ENCODE peak calls at places on chromosomes 12 and 14, in six cellular contexts. Y is kidney, K is hepatocyte, T is AG04450, N is psoas muscle, Q is NB4. U is an unnamed sample.

GRCh38 chr12:44876554-44877275 is 600 bp upstream of the NELL2 start:
- DNase-seq in Y (peak), K (peak), T (no peak), N (peak), Q (no peak), U (no peak)

GRCh38 chr12:49342914-49343731 is 3.6 kb upstream of the DNAJC22 start:
- DNase-seq in Y (peak), K (peak), T (no peak), N (no peak), Q (no peak), U (no peak)

GRCh38 chr12:130766470-130766869 is 50.4 kb upstream of the RIMBP2 start:
- DNase-seq in Y (no peak), K (no peak), T (no peak), N (no peak), Q (no peak), U (no peak)

GRCh38 chr14:58301416-58301815 is 3.1 kb downstream of the ARID4A start:
- DNase-seq in Y (no peak), K (no peak), T (no peak), N (no peak), Q (no peak), U (no peak)

GRCh38 chr12:121232163-121232562 is 22.2 kb downstream of the P2RX4 start:
- DNase-seq in Y (no peak), K (no peak), T (no peak), N (peak), Q (no peak), U (no peak)

GRCh38 chr14:31950760-31951637 is 126.1 kb upstream of the ARHGAP5 start:
- DNase-seq in Y (peak), K (peak), T (no peak), N (peak), Q (no peak), U (no peak)

GRCh38 chr12:53659011-53659551 is 16.8 kb downstream of the ATP5MC2 start:
- DNase-seq in Y (no peak), K (peak), T (peak), N (no peak), Q (no peak), U (no peak)

GRCh38 chr14:94217116-94217515 is 43.0 kb downstream of the PPP4R4 start:
- DNase-seq in Y (no peak), K (peak), T (no peak), N (no peak), Q (no peak), U (no peak)

GRCh38 chr12:59452259-59452658 is 143.6 kb upstream of the SLC16A7 start:
- DNase-seq in Y (no peak), K (no peak), T (peak), N (no peak), Q (no peak), U (no peak)

GRCh38 chr12:59070534-59070933 is 150.2 kb upstream of the LRIG3 start:
- DNase-seq in Y (no peak), K (no peak), T (no peak), N (no peak), Q (no peak), U (no peak)

GRCh38 chr12:91805031-91805430 is 340.6 kb downstream of the BTG1 start:
- DNase-seq in Y (no peak), K (no peak), T (no peak), N (no peak), Q (no peak), U (no peak)

GRCh38 chr14:98189521-98189920 is 1082.5 kb downstream of the BCL11B start:
- DNase-seq in Y (no peak), K (no peak), T (no peak), N (no peak), Q (no peak), U (peak)

GRCh38 chr12:7844131-7844530 is 28.6 kb downstream of the SLC2A14 start:
- DNase-seq in Y (no peak), K (no peak), T (no peak), N (no peak), Q (no peak), U (no peak)

GRCh38 chr12:3207858-3208257 is 130.7 kb downstream of the TSPAN9 start:
- DNase-seq in Y (no peak), K (no peak), T (no peak), N (no peak), Q (peak), U (peak)

GRCh38 chr12:118302053-118302452 is 70.7 kb downstream of the TAOK3 start:
- DNase-seq in Y (no peak), K (no peak), T (no peak), N (no peak), Q (no peak), U (no peak)

GRCh38 chr12:124901003-124901402 is 13.4 kb downstream of the UBC start:
- DNase-seq in Y (no peak), K (no peak), T (no peak), N (no peak), Q (peak), U (no peak)

GRCh38 chr12:124906606-124907261 is 7.7 kb downstream of the UBC start:
- DNase-seq in Y (no peak), K (peak), T (peak), N (peak), Q (peak), U (peak)

GRCh38 chr12:124909831-124910560 is 4.5 kb downstream of the UBC start:
- DNase-seq in Y (no peak), K (peak), T (no peak), N (no peak), Q (peak), U (no peak)

GRCh38 chr12:124902916-124903315 is 11.5 kb downstream of the UBC start:
- DNase-seq in Y (no peak), K (no peak), T (no peak), N (peak), Q (no peak), U (no peak)

DNA sequence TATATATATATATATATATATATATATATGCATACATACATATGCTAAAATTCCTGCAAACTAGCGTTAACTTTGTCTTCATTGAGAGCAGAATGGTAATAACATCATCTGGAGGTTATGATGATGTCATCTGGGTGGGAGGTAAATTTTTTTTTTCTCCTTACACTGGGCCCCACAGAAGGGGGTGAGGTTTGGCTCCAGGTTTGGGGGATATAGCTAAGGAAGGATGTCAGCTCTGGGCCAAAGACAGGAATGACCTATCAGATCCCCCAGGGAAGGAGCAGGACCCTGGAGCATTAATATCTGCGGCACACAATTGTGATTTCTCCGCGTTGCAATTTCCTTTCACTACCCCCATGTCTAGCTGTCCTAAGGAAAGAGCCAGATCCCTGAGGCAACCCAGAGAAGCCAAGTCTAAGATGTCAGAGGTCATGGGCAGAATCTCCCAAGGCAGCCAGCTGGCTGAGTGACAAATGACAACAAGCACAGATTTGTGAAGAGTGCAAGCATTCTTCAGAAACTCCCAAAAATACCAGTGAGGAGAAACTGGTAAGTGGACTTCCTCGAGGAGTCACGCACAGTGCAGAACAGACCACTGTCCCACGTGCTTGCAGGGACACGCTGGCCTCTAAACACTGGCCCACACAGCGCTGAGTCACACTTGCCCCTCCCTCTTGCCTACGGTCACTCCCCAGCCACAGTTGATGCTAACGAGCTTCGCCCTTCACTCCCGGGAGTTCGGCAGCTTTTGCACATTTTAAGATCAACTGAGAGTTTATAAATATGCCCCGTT is 9.9 kb downstream of the UBC start:
- DNase-seq in Y (peak), K (peak), T (no peak), N (peak), Q (peak), U (no peak)
- H3K4me3 ChIP-seq in Y (peak), K (no peak), T (no peak), N (peak), Q (peak), U (no peak)

GRCh38 chr12:27975222-27976136 is 2.9 kb upstream of the PTHLH start:
- DNase-seq in Y (peak), K (peak), T (no peak), N (no peak), Q (peak), U (no peak)
- H3K4me3 ChIP-seq in Y (no peak), K (peak), T (peak), N (peak), Q (no peak), U (no peak)

GRCh38 chr12:6772331-6772695 is at the start of gene LAG3:
- DNase-seq in Y (no peak), K (no peak), T (no peak), N (no peak), Q (no peak), U (no peak)
- H3K4me3 ChIP-seq in Y (no peak), K (no peak), T (no peak), N (no peak), Q (no peak), U (no peak)

DNA sequence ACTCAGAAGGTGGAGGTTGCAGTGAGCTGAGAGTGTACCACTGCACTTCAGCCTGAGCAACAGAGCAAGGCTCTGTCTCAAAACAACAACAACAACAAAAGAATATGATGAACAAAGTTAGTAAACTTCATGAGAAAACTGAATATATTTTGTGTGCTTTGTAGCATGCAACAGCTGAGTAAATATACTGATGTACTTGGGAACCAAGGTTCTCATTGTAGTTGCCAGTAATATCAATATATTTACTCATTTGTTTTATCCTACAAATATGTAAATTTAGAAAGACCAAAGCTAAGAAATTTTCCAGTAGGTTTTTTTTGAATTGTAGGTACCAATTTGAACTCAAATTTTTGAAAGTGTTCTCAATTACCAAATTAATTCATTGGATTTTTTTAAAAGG is 127.2 kb downstream of the IPO8 start:
- DNase-seq in Y (no peak), K (no peak), T (no peak), N (no peak), Q (no peak), U (no peak)
- H3K4me3 ChIP-seq in Y (no peak), K (no peak), T (no peak), N (no peak), Q (no peak), U (no peak)

DNA sequence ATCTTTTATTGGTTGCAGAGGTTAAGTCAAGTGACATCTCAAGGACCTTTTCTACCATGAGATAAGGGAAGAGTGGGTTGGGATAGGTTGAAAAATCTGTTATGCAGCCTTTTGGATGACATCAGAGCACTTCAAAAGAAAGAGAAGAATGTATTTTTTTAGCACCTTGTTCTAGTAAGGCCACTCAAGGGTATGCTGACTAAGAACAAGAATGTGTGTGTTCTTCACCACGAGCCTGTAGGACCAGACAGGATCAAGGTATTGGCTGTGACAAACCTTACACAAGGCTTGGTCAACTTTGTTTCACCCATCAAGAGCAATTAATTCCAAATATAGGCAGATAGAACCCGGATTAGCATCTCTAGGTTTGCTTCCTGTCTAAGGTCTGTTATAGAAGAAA is 142.5 kb downstream of the SAMD4A start:
- DNase-seq in Y (no peak), K (no peak), T (no peak), N (no peak), Q (no peak), U (no peak)
- H3K4me3 ChIP-seq in Y (no peak), K (no peak), T (no peak), N (no peak), Q (no peak), U (no peak)

DNA sequence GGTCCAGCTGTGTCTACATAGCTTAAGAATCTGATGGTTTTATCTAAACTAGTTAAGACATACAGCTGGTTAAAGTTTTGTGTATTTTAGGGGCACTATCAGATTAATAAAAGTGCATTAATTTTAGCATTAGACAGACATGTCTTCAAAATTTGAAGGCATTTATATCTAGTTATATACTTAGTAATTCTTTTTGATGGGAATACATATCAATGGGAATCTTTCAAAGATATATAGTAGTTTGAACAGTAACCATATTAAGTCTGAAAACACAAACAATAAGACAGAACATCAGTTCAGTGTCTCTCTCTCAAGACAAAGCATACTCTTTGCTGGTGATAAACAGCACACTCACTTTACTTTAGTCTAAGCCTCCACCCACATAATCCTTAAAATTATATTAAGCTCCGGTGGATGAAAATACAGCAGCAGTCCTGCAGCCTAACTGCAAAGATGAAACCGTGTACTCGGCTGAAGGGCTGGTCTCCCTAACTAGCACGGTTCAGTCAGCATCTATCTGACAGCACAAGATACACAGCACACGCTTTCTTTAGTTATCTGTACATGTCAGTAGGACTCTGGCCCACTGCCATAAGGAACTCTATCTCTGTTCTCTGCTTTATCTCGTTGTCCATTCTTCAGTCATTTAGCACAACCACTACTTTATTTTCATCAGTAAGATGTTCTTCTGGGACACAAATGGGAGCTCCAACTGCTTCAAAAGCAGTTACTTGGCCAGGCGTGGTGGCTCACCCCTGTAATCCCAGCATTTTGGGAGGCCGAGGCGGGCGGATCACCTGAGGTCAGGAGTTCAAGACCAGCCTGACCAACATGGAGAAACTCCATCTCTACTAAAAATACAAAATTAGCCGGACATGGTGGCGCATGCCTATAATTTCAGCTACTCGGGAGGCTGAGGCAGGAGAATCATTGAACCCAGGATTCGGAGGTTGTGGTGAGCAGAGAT is 80.5 kb downstream of the MED13L start:
- DNase-seq in Y (no peak), K (peak), T (no peak), N (no peak), Q (no peak), U (no peak)
- H3K4me3 ChIP-seq in Y (no peak), K (no peak), T (no peak), N (no peak), Q (no peak), U (no peak)

U was measured in Jurkat, Clone E6-1.